ENCODE peak calls at places on chromosomes 3 and 15, in ten cellular contexts. V, D, C, W, B, N, M, A, F and I are unnamed samples.
A peak's percentile ranks its signal among the peaks of the same experiment; 100 is the strongest.

GRCh38 chr15:35603298-35603697 is 57.3 kb upstream of the DPH6 start:
- DNase-seq in V (no peak), D (no peak), C (no peak), W (no peak), B (no peak), N (no peak), M (no peak), A (no peak), F (peak; percentile 85), I (no peak)

GRCh38 chr15:31372635-31373091 is 46.0 kb downstream of the KLF13 start:
- DNase-seq in V (no peak), D (peak; percentile 67), C (no peak), W (no peak), B (no peak), N (peak; percentile 86), M (no peak), A (no peak), F (peak; percentile 80), I (peak; percentile 73)

GRCh38 chr3:69558912-69559311 is 173.0 kb upstream of the FRMD4B start:
- DNase-seq in V (no peak), D (no peak), C (no peak), W (no peak), B (no peak), N (no peak), M (peak; percentile 73), A (no peak), F (peak; percentile 65), I (no peak)

GRCh38 chr3:193903976-193904375 is 232.0 kb upstream of the HES1 start:
- DNase-seq in V (no peak), D (no peak), C (peak; percentile 9), W (no peak), B (no peak), N (no peak), M (no peak), A (no peak), F (no peak), I (no peak)

GRCh38 chr3:142660379-142660778 is 63.5 kb upstream of the TRPC1 start:
- DNase-seq in V (no peak), D (no peak), C (no peak), W (no peak), B (no peak), N (no peak), M (no peak), A (no peak), F (no peak), I (no peak)

GRCh38 chr15:83446904-83447708 is at the start of gene SH3GL3:
- DNase-seq in V (peak; percentile 68), D (peak; percentile 77), C (peak; percentile 91), W (no peak), B (no peak), N (peak; percentile 68), M (peak; percentile 83), A (peak; percentile 34), F (peak; percentile 84), I (peak; percentile 90)

GRCh38 chr3:38738630-38739395 is 77.2 kb downstream of the SCN10A start:
- DNase-seq in V (no peak), D (no peak), C (no peak), W (no peak), B (peak; percentile 45), N (peak; percentile 32), M (no peak), A (peak; percentile 21), F (peak; percentile 40), I (no peak)

GRCh38 chr3:47522082-47522987 is 8.8 kb upstream of the ELP6 start:
- DNase-seq in V (peak; percentile 64), D (peak; percentile 71), C (peak; percentile 78), W (peak; percentile 30), B (peak; percentile 94), N (peak; percentile 85), M (peak; percentile 87), A (peak; percentile 75), F (peak; percentile 90), I (no peak)

GRCh38 chr3:101602731-101603130 is 28.8 kb downstream of the PCNP start:
- DNase-seq in V (no peak), D (no peak), C (no peak), W (no peak), B (no peak), N (no peak), M (no peak), A (no peak), F (no peak), I (no peak)

GRCh38 chr3:189277711-189278110 is 105.9 kb downstream of the TPRG1 start:
- DNase-seq in V (no peak), D (no peak), C (no peak), W (no peak), B (no peak), N (no peak), M (no peak), A (no peak), F (no peak), I (no peak)

GRCh38 chr3:197599089-197599765 is 43.5 kb upstream of the BDH1 start:
- DNase-seq in V (peak; percentile 40), D (peak; percentile 72), C (no peak), W (peak; percentile 59), B (peak; percentile 75), N (peak; percentile 88), M (peak; percentile 77), A (peak; percentile 68), F (peak; percentile 74), I (no peak)

GRCh38 chr3:123373535-123373987 is 75.3 kb downstream of the ADCY5 start:
- DNase-seq in V (no peak), D (no peak), C (no peak), W (no peak), B (no peak), N (no peak), M (peak; percentile 89), A (no peak), F (no peak), I (no peak)

GRCh38 chr3:107561980-107562379 is 39.2 kb downstream of the BBX start:
- DNase-seq in V (no peak), D (no peak), C (no peak), W (no peak), B (no peak), N (no peak), M (no peak), A (no peak), F (peak; percentile 55), I (no peak)

GRCh38 chr3:11159421-11159904 is 5.2 kb downstream of the HRH1 start:
- DNase-seq in V (no peak), D (peak; percentile 61), C (no peak), W (no peak), B (no peak), N (peak; percentile 84), M (peak; percentile 78), A (no peak), F (peak; percentile 91), I (no peak)

GRCh38 chr15:55685292-55685691 is 57.7 kb downstream of the PRTG start:
- DNase-seq in V (no peak), D (no peak), C (no peak), W (no peak), B (no peak), N (no peak), M (no peak), A (no peak), F (peak; percentile 76), I (no peak)

GRCh38 chr15:37824717-37825382 is 109.6 kb upstream of the TMCO5A start:
- DNase-seq in V (no peak), D (no peak), C (no peak), W (no peak), B (peak; percentile 93), N (peak; percentile 94), M (no peak), A (no peak), F (peak; percentile 99), I (no peak)

GRCh38 chr15:99703603-99704443 is 29.4 kb downstream of the LYSMD4 start:
- DNase-seq in V (no peak), D (no peak), C (peak; percentile 36), W (no peak), B (peak; percentile 94), N (peak; percentile 74), M (no peak), A (peak; percentile 55), F (peak; percentile 94), I (no peak)

GRCh38 chr15:31330836-31331235 is 4.2 kb downstream of the KLF13 start:
- DNase-seq in V (no peak), D (no peak), C (no peak), W (no peak), B (no peak), N (no peak), M (no peak), A (no peak), F (no peak), I (no peak)

GRCh38 chr15:60444289-60444912 is 34.5 kb downstream of the ICE2 start:
- DNase-seq in V (no peak), D (no peak), C (peak; percentile 12), W (no peak), B (peak; percentile 54), N (peak; percentile 65), M (no peak), A (no peak), F (peak; percentile 49), I (no peak)

GRCh38 chr3:12991861-12992281 is 81.4 kb downstream of the IQSEC1 start:
- DNase-seq in V (no peak), D (no peak), C (no peak), W (no peak), B (no peak), N (no peak), M (no peak), A (no peak), F (no peak), I (no peak)

GRCh38 chr3:61948699-61949305 is 387.4 kb downstream of the PTPRG start:
- DNase-seq in V (no peak), D (no peak), C (no peak), W (no peak), B (no peak), N (no peak), M (no peak), A (no peak), F (no peak), I (no peak)

GRCh38 chr15:93829115-93829849 is 402.1 kb upstream of the MCTP2 start:
- DNase-seq in V (no peak), D (peak; percentile 34), C (no peak), W (no peak), B (peak; percentile 70), N (peak; percentile 76), M (no peak), A (no peak), F (peak; percentile 12), I (no peak)

GRCh38 chr15:27796405-27797085 is 302.6 kb downstream of the OCA2 start:
- DNase-seq in V (no peak), D (no peak), C (no peak), W (no peak), B (no peak), N (no peak), M (no peak), A (no peak), F (no peak), I (no peak)

GRCh38 chr15:45391746-45392711 is 13.7 kb upstream of the GATM start:
- DNase-seq in V (no peak), D (no peak), C (peak; percentile 37), W (no peak), B (no peak), N (no peak), M (no peak), A (no peak), F (no peak), I (no peak)

GRCh38 chr15:60376677-60377095 is 21.1 kb downstream of the ANXA2 start:
- DNase-seq in V (no peak), D (no peak), C (no peak), W (no peak), B (no peak), N (no peak), M (no peak), A (no peak), F (no peak), I (no peak)

GRCh38 chr15:25892126-25892525 is 29.0 kb upstream of the ATP10A start:
- DNase-seq in V (no peak), D (no peak), C (no peak), W (no peak), B (no peak), N (peak; percentile 30), M (no peak), A (no peak), F (no peak), I (no peak)

GRCh38 chr15:60972866-60973265 is 256.2 kb downstream of the RORA start:
- DNase-seq in V (no peak), D (no peak), C (no peak), W (no peak), B (peak; percentile 4), N (peak; percentile 62), M (no peak), A (no peak), F (peak; percentile 91), I (no peak)

GRCh38 chr15:67382723-67383122 is 128.1 kb downstream of the IQCH start:
- DNase-seq in V (no peak), D (no peak), C (no peak), W (no peak), B (no peak), N (no peak), M (no peak), A (no peak), F (no peak), I (no peak)